ENCODE peak calls at places on chromosomes 11 and 22, in eight cellular contexts. F, C, N, O, I, X, B and G are unnamed samples.

GRCh38 chr22:26837784-26838520 is 180.6 kb downstream of the MIAT start:
- DNase-seq in C (no peak), O (no peak), B (peak), N (no peak), I (no peak), F (peak), X (no peak), G (no peak)

GRCh38 chr11:114348200-114349191 is 51.8 kb downstream of the C11orf71 start:
- DNase-seq in F (peak), C (no peak), I (peak), B (peak), N (peak), X (peak), O (peak), G (peak)

GRCh38 chr11:95917188-95918036 is 6.5 kb downstream of the MTMR2 start:
- DNase-seq in X (no peak), F (peak), O (no peak), B (peak), I (no peak), N (peak), C (no peak), G (peak)

GRCh38 chr22:21669026-21669425 is 3.2 kb downstream of the PPIL2 start:
- DNase-seq in X (no peak), N (no peak), F (peak), I (peak), C (no peak), O (no peak), B (no peak), G (no peak)

GRCh38 chr11:34140149-34140548 is 34.7 kb downstream of the NAT10 start:
- DNase-seq in F (no peak), I (no peak), X (no peak), O (no peak), B (no peak), C (no peak), N (no peak), G (no peak)

GRCh38 chr11:65786008-65786785 is 666 bp upstream of the OVOL1 start:
- DNase-seq in I (peak), N (no peak), F (peak), C (no peak), B (no peak), O (no peak), X (no peak), G (no peak)

GRCh38 chr11:2579315-2580060 is 120.3 kb downstream of the KCNQ1OT1 start:
- DNase-seq in F (no peak), B (no peak), X (no peak), C (no peak), O (peak), N (no peak), I (no peak), G (no peak)

GRCh38 chr22:28670153-28670552 is 9.5 kb downstream of the TTC28 start:
- DNase-seq in I (no peak), O (no peak), X (no peak), C (no peak), N (no peak), F (no peak), B (no peak), G (no peak)

GRCh38 chr22:19378362-19378711 is 53.2 kb downstream of the HIRA start:
- DNase-seq in F (no peak), N (no peak), X (no peak), O (no peak), C (no peak), B (no peak), I (no peak), G (no peak)

GRCh38 chr11:128896356-128896755 is 5.2 kb downstream of the KCNJ5 start:
- DNase-seq in C (no peak), F (no peak), I (no peak), B (no peak), N (no peak), X (no peak), O (no peak), G (no peak)

GRCh38 chr11:109039611-109040010 is 374.7 kb downstream of the DDX10 start:
- DNase-seq in O (no peak), X (no peak), N (no peak), B (peak), F (no peak), I (no peak), C (no peak), G (no peak)

GRCh38 chr11:26227311-26227710 is 104.6 kb upstream of the ANO3 start:
- DNase-seq in N (peak), I (peak), F (peak), B (no peak), O (no peak), C (peak), X (peak), G (peak)

GRCh38 chr11:34168642-34169051 is 63.2 kb downstream of the NAT10 start:
- DNase-seq in O (no peak), N (no peak), X (no peak), I (peak), C (no peak), B (no peak), F (no peak), G (no peak)

GRCh38 chr11:96340555-96340885 is 2.5 kb downstream of the MAML2 start:
- DNase-seq in B (no peak), N (peak), I (no peak), C (no peak), O (no peak), F (no peak), X (peak), G (no peak)

GRCh38 chr22:39254789-39255298 is 10.1 kb upstream of the PDGFB start:
- DNase-seq in C (peak), N (peak), X (no peak), F (no peak), I (no peak), O (no peak), B (no peak), G (peak)

GRCh38 chr11:34792814-34793241 is 123.4 kb downstream of the APIP start:
- DNase-seq in X (peak), O (no peak), B (peak), N (no peak), C (no peak), F (no peak), I (peak), G (no peak)

GRCh38 chr11:118304227-118304808 is at the start of gene CD3E:
- DNase-seq in F (no peak), X (no peak), I (no peak), C (no peak), B (no peak), O (peak), N (no peak), G (no peak)

GRCh38 chr22:26374645-26375044 is 54.4 kb upstream of the ASPHD2 start:
- DNase-seq in O (no peak), N (no peak), X (no peak), C (no peak), I (no peak), B (no peak), F (no peak), G (no peak)

GRCh38 chr11:44334356-44335004 is 24.5 kb upstream of the ALX4 start:
- DNase-seq in I (no peak), N (no peak), F (no peak), C (no peak), O (no peak), X (no peak), B (no peak), G (no peak)

GRCh38 chr11:80096736-80097135 is 655.9 kb upstream of the TENM4 start:
- DNase-seq in C (peak), B (no peak), I (no peak), X (no peak), F (no peak), N (peak), O (no peak), G (peak)

GRCh38 chr11:119907934-119908760 is 179.1 kb upstream of the NECTIN1 start:
- DNase-seq in N (no peak), X (no peak), I (no peak), F (no peak), C (no peak), O (no peak), B (peak), G (no peak)

GRCh38 chr11:115153731-115154354 is 350.4 kb downstream of the CADM1 start:
- DNase-seq in O (no peak), N (no peak), X (no peak), B (no peak), C (no peak), F (no peak), I (no peak), G (no peak)

GRCh38 chr11:110948112-110948511 is 235.9 kb upstream of the ARHGAP20 start:
- DNase-seq in F (no peak), I (no peak), B (no peak), X (no peak), O (no peak), C (no peak), N (peak), G (no peak)

GRCh38 chr22:38201371-38201717 is 450 bp upstream of the MAFF start:
- DNase-seq in F (no peak), C (no peak), B (no peak), X (no peak), O (no peak), I (no peak), N (no peak), G (no peak)

GRCh38 chr11:71332046-71332445 is 79.7 kb upstream of the SHANK2 start:
- DNase-seq in X (no peak), F (no peak), O (no peak), B (no peak), C (no peak), N (no peak), I (no peak), G (no peak)

GRCh38 chr11:47714554-47715081 is 551 bp downstream of the AGBL2 start:
- DNase-seq in B (peak), C (no peak), X (no peak), N (peak), I (peak), F (peak), O (no peak), G (peak)

GRCh38 chr11:78722786-78723185 is 148.1 kb upstream of the NARS2 start:
- DNase-seq in F (no peak), X (no peak), B (no peak), C (no peak), O (no peak), N (peak), I (no peak), G (no peak)

GRCh38 chr11:11039249-11039965 is 181.6 kb upstream of the ZBED5 start:
- DNase-seq in N (no peak), I (no peak), O (no peak), B (no peak), F (no peak), C (no peak), X (no peak), G (no peak)

GRCh38 chr22:45966320-45966891 is 10.6 kb downstream of the WNT7B start:
- DNase-seq in C (no peak), N (no peak), X (no peak), O (no peak), I (peak), B (peak), F (peak), G (no peak)

GRCh38 chr11:80855975-80856524 is 1415.2 kb upstream of the TENM4 start:
- DNase-seq in B (no peak), O (no peak), C (no peak), I (no peak), F (peak), N (peak), X (no peak), G (peak)